ENCODE peak calls at places on chromosome 10, in five cellular contexts. B is BJ; F is psoas muscle; Z is M059J; G is stimulated activated CD8-positive, alpha-beta memory T cell treated with anti-CD3 and anti-CD28 coated beads, Interleukin-15, amount 100 ng/mL, for 48 hours. W is an unnamed sample.

GRCh38 chr10:110142965-110143364 is 64.4 kb upstream of the MXI1 start:
- DNase-seq in F (no peak), G (no peak), B (no peak), Z (no peak), W (no peak)

GRCh38 chr10:29685506-29685905 is 50.7 kb upstream of the SVIL start:
- DNase-seq in B (no peak), F (no peak), G (no peak), Z (no peak), W (no peak)

GRCh38 chr10:35554036-35554435 is 51.1 kb upstream of the GJD4 start:
- DNase-seq in B (no peak), G (no peak), Z (no peak), F (no peak), W (no peak)

GRCh38 chr10:48577158-48577557 is 27.7 kb downstream of the ARHGAP22 start:
- DNase-seq in G (no peak), B (no peak), Z (no peak), F (no peak), W (no peak)

GRCh38 chr10:116271593-116272496 is 1.2 kb downstream of the GFRA1 start:
- DNase-seq in F (peak; percentile 34), B (no peak), Z (peak; percentile 50), G (no peak), W (no peak)

GRCh38 chr10:25206693-25207414 is 32.1 kb downstream of the GPR158 start:
- DNase-seq in Z (no peak), B (no peak), G (no peak), F (no peak), W (no peak)

GRCh38 chr10:52283174-52283573 is 30.9 kb upstream of the DKK1 start:
- DNase-seq in G (no peak), B (no peak), F (no peak), Z (no peak), W (no peak)

GRCh38 chr10:95408931-95409873 is 118.4 kb upstream of the PDLIM1 start:
- DNase-seq in B (no peak), Z (peak; percentile 7), G (no peak), F (no peak), W (no peak)

GRCh38 chr10:78552261-78552811 is 516.4 kb upstream of the ZMIZ1 start:
- DNase-seq in Z (no peak), F (peak; percentile 59), B (peak; percentile 18), G (no peak), W (peak; percentile 94)

GRCh38 chr10:99411546-99411945 is 18.9 kb downstream of the GOT1 start:
- DNase-seq in B (no peak), G (no peak), F (no peak), Z (no peak), W (no peak)

GRCh38 chr10:131050162-131050766 is 261.3 kb downstream of the TCERG1L start:
- DNase-seq in G (no peak), F (no peak), Z (no peak), B (no peak), W (no peak)

GRCh38 chr10:110409926-110410325 is 87.8 kb upstream of the DUSP5 start:
- DNase-seq in G (no peak), Z (no peak), B (no peak), F (no peak), W (no peak)

GRCh38 chr10:98478430-98479222 is 31.9 kb upstream of the HPS1 start:
- DNase-seq in B (no peak), Z (peak; percentile 58), F (no peak), G (no peak), W (no peak)

GRCh38 chr10:9140373-9140772 is 1085.9 kb downstream of the GATA3 start:
- DNase-seq in Z (no peak), B (no peak), G (no peak), F (no peak), W (no peak)

GRCh38 chr10:89352039-89352597 is 24.3 kb downstream of the IFIT3 start:
- DNase-seq in F (no peak), G (no peak), B (peak; percentile 99), Z (peak; percentile 94), W (peak; percentile 34)

GRCh38 chr10:128609460-128609859 is 483.2 kb upstream of the MKI67 start:
- DNase-seq in B (no peak), F (no peak), Z (no peak), G (no peak), W (no peak)

GRCh38 chr10:21355591-21356011 is 169.9 kb downstream of the SKIDA1 start:
- DNase-seq in Z (peak; percentile 43), F (no peak), B (no peak), G (no peak), W (no peak)

GRCh38 chr10:3473271-3473670 is 300.7 kb upstream of the PITRM1 start:
- DNase-seq in Z (no peak), F (no peak), G (no peak), B (no peak), W (no peak)

GRCh38 chr10:21002097-21002878 is 105.2 kb upstream of the NEBL start:
- DNase-seq in Z (no peak), B (no peak), G (no peak), F (no peak), W (no peak)

GRCh38 chr10:131186547-131187253 is 124.8 kb downstream of the TCERG1L start:
- DNase-seq in Z (no peak), G (no peak), F (no peak), B (no peak), W (no peak)

GRCh38 chr10:44083719-44084400 is 301.0 kb downstream of the CXCL12 start:
- DNase-seq in F (no peak), G (no peak), Z (no peak), B (no peak), W (no peak)

W was measured in uterus.